ENCODE peak calls at places on chromosomes 1 and 21, in seven cellular contexts. B, F, T, Q, Y, P and S are unnamed samples.

GRCh38 chr1:114093624-114094302 is 59.9 kb downstream of the SYT6 start:
- DNase-seq in Q (no peak), F (no peak), Y (peak), T (no peak), B (no peak), P (peak), S (no peak)

GRCh38 chr1:160951443-160952128 is 3.0 kb downstream of the ITLN2 start:
- DNase-seq in Q (peak), B (peak), F (peak), T (no peak), P (peak), Y (no peak), S (no peak)

GRCh38 chr21:28068455-28069358 is 924.0 kb downstream of the LTN1 start:
- DNase-seq in T (no peak), F (no peak), Y (no peak), P (no peak), Q (no peak), B (no peak), S (no peak)

GRCh38 chr1:198113302-198113701 is 43.5 kb upstream of the NEK7 start:
- DNase-seq in Y (peak), F (no peak), B (no peak), T (no peak), Q (no peak), P (no peak), S (no peak)

GRCh38 chr1:228410671-228411070 is 4.0 kb upstream of the TRIM11 start:
- DNase-seq in B (no peak), Y (no peak), Q (no peak), F (no peak), P (no peak), T (no peak), S (no peak)

GRCh38 chr1:235597867-235598553 is 51.6 kb downstream of the GNG4 start:
- DNase-seq in Q (no peak), T (no peak), F (no peak), P (peak), Y (peak), B (no peak), S (no peak)

GRCh38 chr1:20119351-20119750 is at the start of gene PLA2G2D:
- DNase-seq in T (no peak), P (no peak), B (no peak), Y (no peak), Q (no peak), F (no peak), S (no peak)

GRCh38 chr1:10656431-10656830 is 140.0 kb downstream of the CASZ1 start:
- DNase-seq in P (no peak), F (no peak), B (no peak), Y (no peak), Q (no peak), T (no peak), S (no peak)

GRCh38 chr1:31562707-31563360 is 13.5 kb upstream of the TINAGL1 start:
- DNase-seq in B (no peak), F (no peak), P (peak), Q (no peak), T (no peak), Y (no peak), S (no peak)

GRCh38 chr1:153212201-153212600 is 5.2 kb upstream of the PRR9 start:
- DNase-seq in B (no peak), P (no peak), F (no peak), Y (no peak), T (no peak), Q (no peak), S (no peak)

GRCh38 chr1:231465051-231465450 is 43.0 kb upstream of the EGLN1 start:
- DNase-seq in Q (no peak), T (no peak), F (no peak), B (no peak), P (peak), Y (no peak), S (no peak)

GRCh38 chr1:219782311-219782710 is 146.0 kb downstream of the SLC30A10 start:
- DNase-seq in Y (no peak), Q (no peak), T (no peak), B (no peak), P (no peak), F (no peak), S (no peak)

GRCh38 chr1:111227434-111227833 is at the start of gene CHI3L2:
- DNase-seq in B (no peak), P (no peak), T (no peak), F (no peak), Y (no peak), Q (no peak), S (no peak)

GRCh38 chr1:237111807-237112206 is 69.8 kb downstream of the RYR2 start:
- DNase-seq in Q (no peak), P (no peak), T (no peak), F (no peak), Y (no peak), B (no peak), S (no peak)

GRCh38 chr1:236159704-236160539 is 17.6 kb downstream of the GPR137B start:
- DNase-seq in Y (no peak), P (no peak), B (no peak), F (no peak), T (no peak), Q (no peak), S (no peak)

GRCh38 chr1:56821462-56821797 is 2.2 kb upstream of the FYB2 start:
- DNase-seq in P (peak), F (no peak), Q (no peak), Y (peak), B (no peak), T (no peak), S (no peak)
- TF ChIP-seq CTCF in P (no peak), F (no peak), Q (no peak), Y (no peak), B (no peak), T (no peak), S (no peak)

GRCh38 chr1:37940299-37940947 is 6.4 kb downstream of the INPP5B start:
- DNase-seq in Q (no peak), B (no peak), T (no peak), P (no peak), F (no peak), Y (no peak), S (no peak)
- TF ChIP-seq CTCF in Q (no peak), B (no peak), T (no peak), P (no peak), F (no peak), Y (no peak), S (no peak)

GRCh38 chr1:177429234-177429633 is 258.5 kb downstream of the BRINP2 start:
- DNase-seq in B (no peak), T (no peak), Q (no peak), F (no peak), Y (no peak), P (no peak), S (no peak)
- TF ChIP-seq CTCF in B (no peak), T (no peak), Q (peak), F (no peak), Y (no peak), P (no peak), S (no peak)

DNA sequence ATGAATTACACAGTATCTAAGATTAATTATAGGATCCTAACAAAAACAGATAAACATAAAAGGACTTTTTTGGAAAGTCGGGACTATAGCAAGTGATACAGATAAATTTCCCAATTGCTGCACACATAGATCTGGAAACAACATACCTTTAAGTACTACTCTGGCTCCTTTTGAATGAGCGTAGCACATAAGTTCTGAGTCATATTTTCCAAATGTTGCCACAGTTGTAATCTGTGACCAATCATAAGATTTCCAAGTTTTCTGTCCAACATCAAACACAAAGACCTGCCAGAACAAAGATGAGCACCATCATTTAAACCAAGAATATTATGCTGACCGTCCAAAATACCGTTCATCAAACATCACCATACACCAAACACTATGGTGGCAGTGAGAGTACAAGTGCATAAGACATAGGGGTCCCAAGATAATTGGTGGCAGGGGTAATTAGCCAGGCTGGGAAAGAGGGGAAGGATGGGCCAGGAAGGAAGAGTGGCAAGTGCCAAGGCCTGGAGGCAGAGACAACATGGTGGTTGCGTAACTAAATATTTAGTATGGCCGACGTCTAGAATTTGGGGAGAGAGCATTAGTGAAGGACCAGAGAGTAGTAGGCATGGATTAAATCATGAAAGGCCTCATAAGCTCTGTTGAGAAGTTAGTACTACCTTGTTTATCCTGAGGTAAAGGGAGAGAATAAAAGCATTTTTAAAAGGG is 3.6 kb downstream of the CTBS start:
- DNase-seq in F (no peak), B (no peak), P (peak), T (no peak), Y (peak), Q (no peak), S (no peak)
- TF ChIP-seq CTCF in F (no peak), B (no peak), P (no peak), T (no peak), Y (no peak), Q (no peak), S (no peak)

GRCh38 chr1:167057297-167057688 is 32.9 kb downstream of the GPA33 start:
- DNase-seq in Y (peak), T (no peak), B (no peak), F (peak), P (peak), Q (no peak), S (no peak)
- TF ChIP-seq CTCF in Y (peak), T (no peak), B (no peak), F (no peak), P (peak), Q (peak), S (no peak)

DNA sequence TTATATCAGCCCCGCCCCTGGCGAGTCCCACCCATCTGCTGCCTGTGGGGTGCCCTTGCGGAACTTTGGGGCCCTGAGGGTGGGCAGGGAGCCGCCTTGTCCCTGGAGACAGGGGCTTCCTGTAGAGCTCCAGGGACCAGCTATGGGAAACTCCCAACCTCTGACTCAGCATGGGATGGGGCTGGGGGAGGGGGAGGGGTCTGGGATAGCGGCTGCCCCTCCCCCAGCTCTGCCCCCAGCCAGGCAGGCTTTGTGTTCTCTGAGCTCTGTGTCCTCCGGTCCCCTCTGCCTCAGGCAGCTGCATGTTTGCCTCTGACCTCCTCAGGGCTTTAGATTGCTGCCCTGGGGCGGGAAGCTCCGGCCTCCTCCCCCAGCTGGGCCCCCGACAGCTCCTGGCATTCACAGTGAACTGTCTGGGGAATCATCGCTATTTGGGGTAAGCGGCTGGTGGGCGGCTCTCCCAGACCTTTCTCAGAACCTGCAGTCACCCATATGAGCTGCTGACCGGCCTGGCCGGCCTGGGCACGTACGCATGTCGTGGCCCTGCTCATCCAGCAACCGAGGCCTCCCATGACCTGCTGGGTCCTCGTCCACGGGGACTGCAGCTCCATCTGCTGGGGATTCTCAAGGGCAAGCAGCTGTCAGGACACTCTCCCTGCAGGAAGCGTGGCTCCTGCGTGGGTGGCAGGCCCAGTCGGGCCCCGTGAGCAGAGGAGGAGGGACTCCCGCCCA is 17.1 kb downstream of the ARHGEF16 start:
- DNase-seq in Y (peak), T (no peak), Q (no peak), P (peak), F (peak), B (no peak), S (no peak)
- TF ChIP-seq CTCF in Y (peak), T (peak), Q (peak), P (peak), F (no peak), B (no peak), S (no peak)

DNA sequence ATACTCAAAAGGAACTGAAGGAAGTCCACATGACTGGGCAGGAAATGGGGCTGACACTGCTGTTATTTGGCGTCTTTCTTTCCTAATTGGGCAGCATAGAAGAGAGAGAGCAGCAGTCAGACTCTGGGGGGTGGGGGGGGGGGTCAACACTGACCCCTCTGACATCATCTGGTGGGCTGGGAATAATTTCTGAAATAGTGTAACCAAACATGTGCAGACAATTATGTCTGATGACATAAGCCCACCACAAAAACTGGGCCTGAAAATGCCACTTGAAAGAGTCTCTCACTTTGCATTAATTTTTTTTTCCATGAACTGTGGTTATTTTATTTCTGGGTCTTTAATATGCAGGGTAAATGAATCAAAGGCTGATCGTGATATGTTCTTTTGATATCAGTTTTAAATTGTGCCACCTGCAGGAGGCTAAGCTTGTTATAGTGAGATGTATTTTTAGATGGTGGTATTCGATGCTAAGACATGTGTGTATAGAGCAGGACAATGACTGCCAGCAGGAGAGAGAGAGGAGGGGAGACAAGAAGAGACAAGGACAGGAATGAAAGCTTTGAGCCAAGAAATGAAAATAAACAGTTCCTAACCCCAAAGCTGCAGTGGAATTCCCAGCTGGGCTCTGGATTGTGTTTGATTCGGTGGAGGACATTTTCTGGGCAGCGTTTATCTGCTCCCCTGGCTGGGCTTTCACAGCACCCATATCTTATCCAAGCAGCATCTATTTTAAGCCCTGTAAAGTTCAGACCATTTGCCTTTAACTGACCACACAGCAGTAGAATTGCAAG is 264.7 kb downstream of the PBX1 start:
- DNase-seq in F (no peak), B (no peak), Q (no peak), T (no peak), Y (peak), P (no peak), S (no peak)
- TF ChIP-seq CTCF in F (no peak), B (no peak), Q (no peak), T (no peak), Y (peak), P (no peak), S (no peak)